ENCODE peak calls at places on chromosomes 1 and 21, in seven cellular contexts. N is IMR-90, O is heart left ventricle, E is HCT116, V is adrenal gland, U is esophagus muscularis mucosa, F is stomach. P is an unnamed sample.

GRCh38 chr1:245572709-245573108 is 417.9 kb downstream of the KIF26B start:
- DNase-seq in N (no peak), O (no peak), E (no peak), V (no peak), U (no peak), F (no peak), P (no peak)

GRCh38 chr1:161676441-161676840 is 13.5 kb downstream of the FCGR2B start:
- DNase-seq in N (no peak), O (no peak), E (no peak), V (no peak), U (no peak), F (no peak), P (no peak)

GRCh38 chr1:55716610-55717009 is 501.4 kb upstream of the USP24 start:
- DNase-seq in N (peak; percentile 78), O (no peak), E (no peak), V (no peak), U (no peak), F (no peak), P (no peak)

GRCh38 chr1:171344473-171344820 is 30.5 kb downstream of the FMO4 start:
- DNase-seq in N (no peak), O (no peak), E (no peak), V (peak; percentile 36), U (no peak), F (no peak), P (no peak)

GRCh38 chr1:228650141-228650540 is 85.1 kb upstream of the RHOU start:
- DNase-seq in N (no peak), O (peak; percentile 59), E (no peak), V (no peak), U (no peak), F (no peak), P (peak; percentile 18)

GRCh38 chr1:17920881-17921635 is 165.9 kb downstream of the ACTL8 start:
- DNase-seq in N (no peak), O (no peak), E (no peak), V (no peak), U (no peak), F (no peak), P (no peak)

GRCh38 chr1:235050911-235051360 is 77.7 kb downstream of the TOMM20 start:
- DNase-seq in N (peak; percentile 84), O (peak; percentile 73), E (no peak), V (no peak), U (no peak), F (no peak), P (no peak)

GRCh38 chr1:14500041-14500440 is 98.4 kb upstream of the KAZN start:
- DNase-seq in N (no peak), O (no peak), E (no peak), V (no peak), U (no peak), F (no peak), P (no peak)

GRCh38 chr1:178262101-178262500 is 168.2 kb downstream of the RASAL2 start:
- DNase-seq in N (peak; percentile 92), O (no peak), E (no peak), V (no peak), U (no peak), F (no peak), P (no peak)

GRCh38 chr21:25708467-25709065 is 26.1 kb downstream of the ATP5PF start:
- DNase-seq in N (peak; percentile 56), O (no peak), E (peak; percentile 26), V (peak; percentile 47), U (no peak), F (peak; percentile 40), P (no peak)

GRCh38 chr1:111739984-111740765 is 980 bp upstream of the INKA2 start:
- DNase-seq in N (peak; percentile 52), O (peak; percentile 87), E (no peak), V (peak; percentile 79), U (no peak), F (peak; percentile 69), P (no peak)

GRCh38 chr1:102970496-102971078 is 137.7 kb downstream of the COL11A1 start:
- DNase-seq in N (peak; percentile 75), O (no peak), E (peak; percentile 51), V (peak; percentile 8), U (no peak), F (no peak), P (no peak)

GRCh38 chr1:11713095-11713494 is 21.6 kb downstream of the DRAXIN start:
- DNase-seq in N (no peak), O (no peak), E (no peak), V (no peak), U (no peak), F (no peak), P (no peak)

GRCh38 chr1:38872401-38873026 is 634 bp downstream of the MYCBP start:
- DNase-seq in N (peak; percentile 31), O (no peak), E (no peak), V (peak; percentile 20), U (no peak), F (peak; percentile 27), P (no peak)

GRCh38 chr1:194570449-194570848 is 1384.0 kb upstream of the B3GALT2 start:
- DNase-seq in N (peak; percentile 20), O (no peak), E (no peak), V (no peak), U (no peak), F (no peak), P (no peak)

GRCh38 chr1:219412772-219413171 is 200.1 kb downstream of the ZC3H11B start:
- DNase-seq in N (peak; percentile 37), O (no peak), E (no peak), V (no peak), U (no peak), F (no peak), P (no peak)

GRCh38 chr1:166470057-166470456 is 303.3 kb upstream of the FAM78B start:
- DNase-seq in N (no peak), O (no peak), E (no peak), V (no peak), U (no peak), F (no peak), P (no peak)

DNA sequence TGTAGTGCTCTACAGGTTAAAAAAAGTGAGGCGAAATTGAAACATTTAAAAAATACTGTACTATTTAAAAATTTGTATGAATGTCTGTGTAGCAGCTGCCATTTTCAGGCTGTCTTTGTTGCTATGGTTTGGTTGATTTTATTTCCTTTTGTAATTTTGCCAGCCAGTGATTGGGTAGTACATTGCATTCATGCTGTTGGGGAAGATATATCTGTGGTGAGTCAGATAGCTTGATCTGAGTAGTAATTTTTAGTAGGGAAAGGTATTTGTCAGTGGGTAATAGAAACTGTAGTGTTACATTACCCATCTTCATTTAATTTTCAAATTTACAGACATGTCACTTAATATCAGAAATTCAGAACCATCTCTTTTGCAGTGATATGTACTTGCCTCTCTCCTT is 15.0 kb downstream of the NFIA start:
- DNase-seq in N (peak; percentile 67), O (no peak), E (no peak), V (no peak), U (no peak), F (no peak), P (no peak)
- TF ChIP-seq POLR2A in N (no peak), O (no peak), E (no peak), V (no peak), U (no peak), F (no peak), P (no peak)

GRCh38 chr1:201497935-201498509 is 8.9 kb downstream of the CSRP1 start:
- DNase-seq in N (no peak), O (no peak), E (no peak), V (no peak), U (no peak), F (no peak), P (no peak)
- H3K4me1 ChIP-seq in N (peaks cover 70% of the 10 kb centered on the region), O (peaks cover 93% of the 10 kb centered on the region), E (no peaks in the 10 kb centered on the region), V (peaks cover 8% of the 10 kb centered on the region), U (peaks cover 100% of the 10 kb centered on the region), F (peaks cover 100% of the 10 kb centered on the region), P (no peaks in the 10 kb centered on the region)

GRCh38 chr1:75130312-75130677 is 3.9 kb upstream of the LHX8 start:
- DNase-seq in N (no peak), O (no peak), E (no peak), V (no peak), U (no peak), F (no peak), P (no peak)
- H3K27me3 ChIP-seq in N (peaks cover 77% of the 10 kb centered on the region), O (peaks cover 100% of the 10 kb centered on the region), E (peaks cover 4% of the 10 kb centered on the region), V (peaks cover 91% of the 10 kb centered on the region), U (peaks cover 99% of the 10 kb centered on the region), F (peaks cover 23% of the 10 kb centered on the region), P (peaks cover 18% of the 10 kb centered on the region)

GRCh38 chr1:244353572-244354091 is 98.1 kb downstream of the ADSS2 start:
- DNase-seq in N (peak; percentile 97), O (no peak), E (peak; percentile 77), V (peak; percentile 76), U (no peak), F (peak; percentile 49), P (no peak)
- TF ChIP-seq POLR2A in N (no peak), O (no peak), E (no peak), V (no peak), U (no peak), F (no peak), P (no peak)

DNA sequence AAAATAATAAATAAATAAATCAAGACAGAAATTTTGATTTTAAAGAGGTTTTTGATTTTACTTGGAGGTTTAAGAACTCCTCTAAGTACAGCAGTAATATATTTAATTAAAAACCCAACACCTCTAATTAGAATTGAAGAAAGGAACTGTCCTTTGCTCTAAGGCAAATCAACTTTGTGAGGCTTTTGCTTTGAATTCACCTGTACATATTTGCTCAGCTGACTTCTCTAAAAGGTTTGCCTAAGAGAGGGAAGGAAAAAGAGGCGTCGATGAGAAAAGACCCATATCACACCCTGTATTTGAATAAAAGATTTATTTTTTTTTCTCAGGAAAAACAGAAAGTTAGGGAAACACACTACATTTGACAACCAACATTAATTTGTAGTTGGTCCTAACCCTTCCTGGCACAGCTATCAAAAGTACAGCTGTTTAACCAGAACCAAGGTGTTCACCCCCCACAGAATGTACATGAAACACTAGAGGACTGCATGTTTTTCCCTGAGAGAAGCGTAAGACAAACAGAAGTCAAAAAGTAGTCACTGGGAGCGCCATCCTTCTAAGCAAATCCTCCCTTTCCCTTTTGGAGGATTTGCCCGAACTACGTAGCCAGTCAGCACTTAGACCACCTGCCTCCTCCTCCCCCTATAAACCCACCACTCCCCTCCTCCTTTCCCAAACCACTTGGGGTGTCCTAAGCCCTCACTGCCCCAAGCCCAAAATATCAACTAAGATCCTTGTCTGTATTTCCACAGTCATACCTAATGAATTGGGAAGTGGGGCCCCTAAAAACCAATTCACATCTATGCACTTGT is 4.9 kb downstream of the MCL1 start:
- DNase-seq in N (no peak), O (no peak), E (no peak), V (no peak), U (no peak), F (no peak), P (no peak)
- H3K4me1 ChIP-seq in N (peaks cover 15% of the 10 kb centered on the region), O (peaks cover 64% of the 10 kb centered on the region), E (peaks cover 42% of the 10 kb centered on the region), V (peaks cover 50% of the 10 kb centered on the region), U (peaks cover 63% of the 10 kb centered on the region), F (peaks cover 69% of the 10 kb centered on the region), P (peaks cover 4% of the 10 kb centered on the region)

DNA sequence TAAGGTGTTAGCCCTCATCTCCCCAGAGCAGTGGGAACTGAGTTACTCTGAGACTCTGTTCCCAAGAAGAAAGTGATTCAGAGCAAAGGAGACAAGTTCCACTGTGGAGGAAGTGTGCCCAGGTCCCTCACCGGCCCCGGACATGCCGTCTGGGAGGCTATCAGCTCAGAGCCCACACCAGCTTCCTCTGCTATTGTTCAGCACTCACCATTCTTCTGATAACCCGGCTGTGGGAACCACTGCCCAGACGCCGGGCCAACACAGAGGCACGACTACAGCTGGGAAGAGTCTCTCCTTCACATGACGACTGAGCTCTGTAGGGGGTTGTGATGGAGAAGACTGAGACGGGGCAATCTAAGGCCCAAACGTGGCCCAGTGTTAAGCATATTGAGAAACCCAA is 34.2 kb upstream of the GJA5 start:
- DNase-seq in N (no peak), O (peak; percentile 66), E (no peak), V (no peak), U (no peak), F (no peak), P (no peak)
- H3K27me3 ChIP-seq in N (no peaks in the 10 kb centered on the region), O (no peaks in the 10 kb centered on the region), E (no peaks in the 10 kb centered on the region), V (no peaks in the 10 kb centered on the region), U (no peaks in the 10 kb centered on the region), F (no peaks in the 10 kb centered on the region), P (no peaks in the 10 kb centered on the region)

GRCh38 chr1:32363713-32364112 is 1.4 kb downstream of the TSSK3 start:
- DNase-seq in N (no peak), O (no peak), E (no peak), V (no peak), U (no peak), F (no peak), P (peak; percentile 82)
- TF ChIP-seq POLR2A in N (no peak), O (no peak), E (no peak), V (no peak), U (no peak), F (no peak), P (no peak)